ENCODE peak calls at places on chromosomes 5 and 9, in seven cellular contexts. One of them, this sample, is unnamed.

GRCh38 chr5:170107674-170108073 is 2.0 kb downstream of the FOXI1 start:
- DNase-seq in T-helper 17 cell: no peak
- DNase-seq in iPS-NIHi11: no peak
- DNase-seq in LNCaP clone FGC: no peak
- DNase-seq in GM18507: no peak
- DNase-seq in Calu3: no peak
- DNase-seq in dorsolateral prefrontal cortex: no peak
- DNase-seq in this sample: no peak

GRCh38 chr9:13992136-13992798 is 321.7 kb downstream of the NFIB start:
- DNase-seq in T-helper 17 cell: no peak
- DNase-seq in iPS-NIHi11: no peak
- DNase-seq in LNCaP clone FGC: no peak
- DNase-seq in GM18507: no peak
- DNase-seq in Calu3: no peak
- DNase-seq in dorsolateral prefrontal cortex: no peak
- DNase-seq in this sample: no peak

GRCh38 chr9:27205198-27205597 is 91.8 kb downstream of the EQTN start:
- DNase-seq in T-helper 17 cell: no peak
- DNase-seq in iPS-NIHi11: no peak
- DNase-seq in LNCaP clone FGC: no peak
- DNase-seq in GM18507: no peak
- DNase-seq in Calu3: no peak
- DNase-seq in dorsolateral prefrontal cortex: no peak
- DNase-seq in this sample: no peak

GRCh38 chr5:137344723-137345322 is 154.3 kb downstream of the SPOCK1 start:
- DNase-seq in T-helper 17 cell: no peak
- DNase-seq in iPS-NIHi11: peak; percentile 50
- DNase-seq in LNCaP clone FGC: no peak
- DNase-seq in GM18507: no peak
- DNase-seq in Calu3: peak; percentile 62
- DNase-seq in dorsolateral prefrontal cortex: no peak
- DNase-seq in this sample: peak; percentile 73

GRCh38 chr9:34403554-34404380 is 27.1 kb upstream of the MYORG start:
- DNase-seq in T-helper 17 cell: peak; percentile 43
- DNase-seq in iPS-NIHi11: peak; percentile 79
- DNase-seq in LNCaP clone FGC: no peak
- DNase-seq in GM18507: no peak
- DNase-seq in Calu3: peak; percentile 70
- DNase-seq in dorsolateral prefrontal cortex: peak; percentile 73
- DNase-seq in this sample: peak; percentile 67

GRCh38 chr5:81768960-81769452 is 18.1 kb upstream of the SSBP2 start:
- DNase-seq in T-helper 17 cell: no peak
- DNase-seq in iPS-NIHi11: no peak
- DNase-seq in LNCaP clone FGC: no peak
- DNase-seq in GM18507: no peak
- DNase-seq in Calu3: peak; percentile 54
- DNase-seq in dorsolateral prefrontal cortex: no peak
- DNase-seq in this sample: no peak

GRCh38 chr5:134082264-134082992 is 32.1 kb upstream of the TCF7 start:
- DNase-seq in T-helper 17 cell: no peak
- DNase-seq in iPS-NIHi11: no peak
- DNase-seq in LNCaP clone FGC: no peak
- DNase-seq in GM18507: no peak
- DNase-seq in Calu3: no peak
- DNase-seq in dorsolateral prefrontal cortex: no peak
- DNase-seq in this sample: no peak

GRCh38 chr5:132065351-132065937 is 5.0 kb downstream of the IL3 start:
- DNase-seq in T-helper 17 cell: peak; percentile 35
- DNase-seq in iPS-NIHi11: peak; percentile 92
- DNase-seq in LNCaP clone FGC: peak; percentile 36
- DNase-seq in GM18507: peak; percentile 43
- DNase-seq in Calu3: peak; percentile 83
- DNase-seq in dorsolateral prefrontal cortex: peak; percentile 32
- DNase-seq in this sample: peak; percentile 83

GRCh38 chr5:77030097-77031071 is at the start of gene AGGF1:
- DNase-seq in T-helper 17 cell: peak; percentile 76
- DNase-seq in iPS-NIHi11: peak; percentile 90
- DNase-seq in LNCaP clone FGC: peak; percentile 90
- DNase-seq in GM18507: peak; percentile 76
- DNase-seq in Calu3: peak; percentile 96
- DNase-seq in dorsolateral prefrontal cortex: peak; percentile 94
- DNase-seq in this sample: peak; percentile 98

GRCh38 chr5:143134269-143134668 is 269.2 kb downstream of the NR3C1 start:
- DNase-seq in T-helper 17 cell: no peak
- DNase-seq in iPS-NIHi11: no peak
- DNase-seq in LNCaP clone FGC: no peak
- DNase-seq in GM18507: no peak
- DNase-seq in Calu3: no peak
- DNase-seq in dorsolateral prefrontal cortex: no peak
- DNase-seq in this sample: no peak